ENCODE peak calls at places on chromosome 15, in eight cellular contexts. J is kidney, H is aorta, G is heart left ventricle, X is breast epithelium, A is upper lobe of left lung, Z is stomach, K is fibroblast of lung. R is an unnamed sample.

GRCh38 chr15:63998489-63998888 is 47.8 kb downstream of the DAPK2 start:
- DNase-seq in J (no peak), H (no peak), G (no peak), X (no peak), A (no peak), Z (no peak), K (no peak), R (no peak)

GRCh38 chr15:55990516-55990915 is 2.9 kb downstream of the NEDD4 start:
- DNase-seq in J (no peak), H (no peak), G (no peak), X (no peak), A (no peak), Z (no peak), K (no peak), R (no peak)

GRCh38 chr15:89119489-89120478 is 31.5 kb downstream of the ABHD2 start:
- DNase-seq in J (no peak), H (no peak), G (peak; percentile 40), X (no peak), A (no peak), Z (no peak), K (peak; percentile 54), R (no peak)

GRCh38 chr15:66941231-66941711 is 124.1 kb upstream of the SMAD3 start:
- DNase-seq in J (no peak), H (no peak), G (no peak), X (no peak), A (no peak), Z (no peak), K (no peak), R (no peak)

GRCh38 chr15:81924667-81925183 is 121.1 kb downstream of the MEX3B start:
- DNase-seq in J (no peak), H (no peak), G (no peak), X (no peak), A (no peak), Z (no peak), K (no peak), R (no peak)

GRCh38 chr15:51756482-51756881 is 5.1 kb downstream of the TMOD2 start:
- DNase-seq in J (no peak), H (no peak), G (no peak), X (no peak), A (no peak), Z (no peak), K (no peak), R (no peak)

GRCh38 chr15:38620108-38620507 is 55.5 kb upstream of the RASGRP1 start:
- DNase-seq in J (no peak), H (no peak), G (no peak), X (no peak), A (no peak), Z (no peak), K (no peak), R (no peak)

GRCh38 chr15:78392430-78392829 is 45.6 kb upstream of the IREB2 start:
- DNase-seq in J (no peak), H (no peak), G (no peak), X (peak; percentile 54), A (no peak), Z (peak; percentile 73), K (no peak), R (no peak)

GRCh38 chr15:29740692-29741311 is 81.5 kb downstream of the TJP1 start:
- DNase-seq in J (no peak), H (no peak), G (no peak), X (no peak), A (no peak), Z (no peak), K (no peak), R (no peak)

GRCh38 chr15:98952381-98952803 is 55.2 kb downstream of the PGPEP1L start:
- DNase-seq in J (no peak), H (no peak), G (no peak), X (no peak), A (no peak), Z (peak; percentile 59), K (peak; percentile 48), R (no peak)

GRCh38 chr15:31080618-31081017 is 20.9 kb downstream of the TRPM1 start:
- DNase-seq in J (peak; percentile 85), H (peak; percentile 71), G (peak; percentile 27), X (no peak), A (peak; percentile 88), Z (peak; percentile 81), K (no peak), R (no peak)

GRCh38 chr15:80095511-80095910 is 36.0 kb downstream of the ZFAND6 start:
- DNase-seq in J (no peak), H (no peak), G (no peak), X (no peak), A (no peak), Z (no peak), K (no peak), R (no peak)

GRCh38 chr15:95394186-95395067 is 936.1 kb upstream of the NR2F2 start:
- DNase-seq in J (no peak), H (no peak), G (no peak), X (no peak), A (no peak), Z (no peak), K (peak; percentile 70), R (no peak)

GRCh38 chr15:46127361-46127874 is 492.6 kb downstream of the SQOR start:
- DNase-seq in J (no peak), H (no peak), G (no peak), X (no peak), A (no peak), Z (no peak), K (peak; percentile 71), R (no peak)

GRCh38 chr15:38274135-38274534 is 21.5 kb downstream of the SPRED1 start:
- DNase-seq in J (no peak), H (no peak), G (no peak), X (no peak), A (no peak), Z (no peak), K (no peak), R (no peak)

GRCh38 chr15:80204231-80204630 is 47.8 kb downstream of the CTXND1 start:
- DNase-seq in J (no peak), H (no peak), G (no peak), X (no peak), A (no peak), Z (no peak), K (no peak), R (no peak)

GRCh38 chr15:99421758-99422157 is 144.0 kb upstream of the MEF2A start:
- DNase-seq in J (no peak), H (no peak), G (no peak), X (no peak), A (no peak), Z (no peak), K (no peak), R (no peak)

GRCh38 chr15:89402406-89402805 is 67.8 kb upstream of the POLG start:
- DNase-seq in J (no peak), H (no peak), G (no peak), X (no peak), A (no peak), Z (no peak), K (no peak), R (no peak)

GRCh38 chr15:99295840-99296239 is 44.6 kb downstream of the LRRC28 start:
- DNase-seq in J (no peak), H (no peak), G (no peak), X (no peak), A (no peak), Z (no peak), K (no peak), R (no peak)

GRCh38 chr15:74422723-74423442 is 10.9 kb downstream of the SEMA7A start:
- DNase-seq in J (no peak), H (no peak), G (no peak), X (peak; percentile 79), A (no peak), Z (no peak), K (peak; percentile 77), R (no peak)

GRCh38 chr15:48355377-48355776 is 24.1 kb downstream of the DUT start:
- DNase-seq in J (no peak), H (no peak), G (peak; percentile 32), X (no peak), A (no peak), Z (no peak), K (peak; percentile 70), R (no peak)

GRCh38 chr15:79031201-79031600 is 59.4 kb downstream of the RASGRF1 start:
- DNase-seq in J (peak; percentile 65), H (no peak), G (no peak), X (no peak), A (no peak), Z (no peak), K (no peak), R (no peak)

GRCh38 chr15:43312378-43312777 is 18.0 kb downstream of the LCMT2 start:
- DNase-seq in J (no peak), H (no peak), G (no peak), X (no peak), A (no peak), Z (no peak), K (no peak), R (no peak)

GRCh38 chr15:68203956-68204355 is 1.2 kb downstream of the CALML4 start:
- DNase-seq in J (no peak), H (peak; percentile 27), G (no peak), X (no peak), A (no peak), Z (peak; percentile 23), K (no peak), R (no peak)
- H3K4me1 ChIP-seq in J (peaks cover 10% of the 10 kb centered on the region), H (peaks cover 4% of the 10 kb centered on the region), G (peaks cover 43% of the 10 kb centered on the region), X (peaks cover 10% of the 10 kb centered on the region), A (peaks cover 20% of the 10 kb centered on the region), Z (peaks cover 65% of the 10 kb centered on the region), K (no peaks in the 10 kb centered on the region), R (peaks cover 10% of the 10 kb centered on the region)

DNA sequence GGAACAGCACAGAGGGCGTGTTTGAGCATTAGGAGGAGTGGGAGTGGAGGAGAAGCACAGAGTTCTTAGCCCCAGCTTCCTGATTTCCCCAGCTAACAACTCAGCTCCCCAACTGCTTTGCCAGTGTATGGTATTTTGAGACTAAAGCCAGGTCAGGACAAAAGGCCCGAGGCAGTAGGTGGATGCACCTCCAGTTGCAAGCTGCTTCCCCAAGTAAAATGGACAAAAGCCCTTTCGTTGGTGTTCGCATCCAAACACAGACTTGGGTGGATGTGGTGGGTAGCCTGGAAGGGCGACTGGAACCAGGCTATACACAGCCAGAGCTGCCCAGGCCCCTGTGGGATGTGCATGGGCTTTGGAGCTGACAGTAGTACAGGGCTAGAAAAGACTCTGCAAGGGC is 12.3 kb upstream of the EHD4 start:
- DNase-seq in J (no peak), H (no peak), G (no peak), X (no peak), A (no peak), Z (no peak), K (no peak), R (no peak)
- H3K4me3 ChIP-seq in J (no peak overlapping the region), H (no peak overlapping the region), G (no peak overlapping the region), X (no peak overlapping the region), A (no peak overlapping the region), Z (no peak overlapping the region), K (no peak overlapping the region), R (no peak overlapping the region)

DNA sequence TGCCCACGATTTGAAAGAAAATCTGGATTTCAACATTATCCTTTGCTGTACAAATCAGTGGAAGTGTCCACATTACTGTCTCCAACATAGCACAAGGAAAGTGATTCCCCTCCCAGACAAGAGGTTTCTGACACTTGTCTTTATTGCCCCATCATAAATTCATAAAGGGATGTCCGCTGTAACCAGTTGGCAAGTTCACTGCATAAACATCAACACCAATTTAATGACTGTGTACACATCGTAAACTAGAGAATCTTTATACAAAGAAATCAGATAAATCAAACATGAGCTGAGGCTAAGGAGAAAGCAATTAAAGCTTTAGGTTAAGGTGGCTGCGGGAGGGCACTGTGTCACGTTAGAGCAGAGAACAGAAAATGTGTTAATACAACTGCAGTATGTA is 129.8 kb downstream of the MEIS2 start:
- DNase-seq in J (no peak), H (no peak), G (no peak), X (no peak), A (no peak), Z (no peak), K (no peak), R (no peak)
- H3K36me3 ChIP-seq in J (no peaks in the 10 kb centered on the region), H (no peaks in the 10 kb centered on the region), G (no peaks in the 10 kb centered on the region), X (no peaks in the 10 kb centered on the region), A (no peaks in the 10 kb centered on the region), Z (no peaks in the 10 kb centered on the region), K (no peaks in the 10 kb centered on the region), R (no peaks in the 10 kb centered on the region)

GRCh38 chr15:91866371-91866905 is 12.9 kb downstream of the SLCO3A1 start:
- DNase-seq in J (no peak), H (no peak), G (peak; percentile 55), X (peak; percentile 88), A (no peak), Z (no peak), K (peak; percentile 75), R (no peak)
- H3K4me1 ChIP-seq in J (peaks cover 15% of the 10 kb centered on the region), H (peaks cover 3% of the 10 kb centered on the region), G (peaks cover 83% of the 10 kb centered on the region), X (peaks cover 17% of the 10 kb centered on the region), A (peaks cover 82% of the 10 kb centered on the region), Z (peaks cover 77% of the 10 kb centered on the region), K (peaks cover 28% of the 10 kb centered on the region), R (peaks cover 70% of the 10 kb centered on the region)

R was measured in effector memory CD4-positive, alpha-beta T cell.